ENCODE peak calls at places on chromosomes 2 and 18, in four cellular contexts. P, A, M and V are unnamed samples.

GRCh38 chr2:27016801-27017325 is 15.9 kb upstream of the TMEM214 start:
- DNase-seq in M (peak), P (peak), A (peak), V (peak)

GRCh38 chr2:212520340-212520739 is 18.3 kb downstream of the ERBB4 start:
- DNase-seq in P (no peak), M (no peak), A (peak), V (no peak)

GRCh38 chr2:226376516-226377180 is 423.0 kb downstream of the IRS1 start:
- DNase-seq in P (no peak), M (no peak), A (no peak), V (no peak)

GRCh38 chr18:57544958-57545661 is 41.4 kb downstream of the FECH start:
- DNase-seq in M (no peak), P (no peak), A (no peak), V (no peak)

GRCh38 chr2:38129410-38129809 is 53.5 kb upstream of the CYP1B1 start:
- DNase-seq in P (no peak), M (no peak), A (no peak), V (no peak)

GRCh38 chr2:58146707-58147106 is 94.4 kb downstream of the FANCL start:
- DNase-seq in P (no peak), A (peak), M (no peak), V (peak)

GRCh38 chr18:8662574-8663255 is 42.6 kb upstream of the MTCL1 start:
- DNase-seq in P (no peak), M (no peak), A (peak), V (no peak)

GRCh38 chr2:118893100-118893499 is 45.7 kb upstream of the EN1 start:
- DNase-seq in M (no peak), A (no peak), P (no peak), V (no peak)

GRCh38 chr18:58194028-58194427 is 150.0 kb downstream of the NEDD4L start:
- DNase-seq in A (peak), P (no peak), M (no peak), V (no peak)

GRCh38 chr2:234753701-234754100 is 198.1 kb upstream of the SH3BP4 start:
- DNase-seq in M (no peak), P (no peak), A (no peak), V (no peak)

GRCh38 chr2:161994766-161995165 is 79.2 kb downstream of the DPP4 start:
- DNase-seq in M (no peak), P (no peak), A (no peak), V (no peak)

GRCh38 chr18:53567935-53568574 is 656.4 kb downstream of the MBD2 start:
- DNase-seq in P (no peak), A (peak), M (peak), V (peak)

GRCh38 chr2:32377928-32378327 is 21.1 kb downstream of the BIRC6 start:
- DNase-seq in P (no peak), M (no peak), A (no peak), V (no peak)

GRCh38 chr2:216880509-216881184 is 20.8 kb upstream of the TNP1 start:
- DNase-seq in M (no peak), P (no peak), A (no peak), V (peak)

GRCh38 chr2:53473762-53474161 is 293.8 kb upstream of the CHAC2 start:
- DNase-seq in M (no peak), P (no peak), A (no peak), V (peak)

GRCh38 chr2:216216951-216217903 is 108.1 kb downstream of the XRCC5 start:
- DNase-seq in A (peak), P (no peak), M (no peak), V (peak)

GRCh38 chr18:62364558-62364957 is 39.4 kb downstream of the TNFRSF11A start:
- DNase-seq in M (no peak), P (no peak), A (no peak), V (no peak)

GRCh38 chr2:25041307-25041927 is 459 bp upstream of the EFR3B start:
- DNase-seq in A (peak), P (peak), M (peak), V (peak)

DNA sequence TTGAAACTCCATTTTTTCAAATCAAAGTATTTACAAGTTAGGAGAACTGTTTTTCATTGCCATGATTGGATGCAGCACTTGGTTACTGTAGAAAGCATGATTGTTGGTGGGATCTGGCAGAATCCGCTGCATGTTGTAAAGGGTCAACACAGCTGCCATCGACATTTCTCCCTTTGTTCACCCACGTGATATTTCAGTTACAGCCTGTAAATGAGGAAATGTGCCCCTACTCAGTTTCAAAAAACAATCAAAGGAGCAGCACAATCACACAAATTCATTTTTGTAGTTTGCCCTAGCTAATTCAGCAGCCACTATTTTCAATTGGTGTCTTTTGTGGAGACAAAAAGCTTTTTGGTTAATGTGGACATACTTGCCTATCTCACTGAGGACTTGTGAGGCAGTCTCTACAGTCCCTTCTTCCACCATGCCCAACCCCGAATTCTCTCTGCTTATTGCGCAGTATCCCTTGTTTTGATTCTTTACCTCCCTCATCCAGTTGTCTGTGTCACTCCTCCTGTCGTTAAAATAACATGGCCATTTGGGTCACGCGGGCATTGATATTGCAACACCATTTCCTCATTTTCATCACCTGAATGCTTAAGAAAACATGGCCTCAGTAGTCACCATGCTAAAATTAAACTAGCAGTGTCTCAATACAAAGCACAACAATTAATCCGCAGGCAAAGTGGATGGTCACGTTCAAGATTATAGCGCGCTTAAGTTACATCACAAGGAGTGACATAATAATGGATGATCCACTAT is 6.4 kb upstream of the PROC start:
- DNase-seq in A (no peak), M (no peak), P (no peak), V (no peak)
- H3K27ac ChIP-seq in A (no peak), M (no peak), P (no peak), V (peak)

GRCh38 chr2:28670882-28671281 is 80.7 kb upstream of the PPP1CB start:
- DNase-seq in P (no peak), M (no peak), A (no peak), V (no peak)
- H2BK15ac ChIP-seq in P (no peak), M (no peak), A (no peak), V (no peak)

DNA sequence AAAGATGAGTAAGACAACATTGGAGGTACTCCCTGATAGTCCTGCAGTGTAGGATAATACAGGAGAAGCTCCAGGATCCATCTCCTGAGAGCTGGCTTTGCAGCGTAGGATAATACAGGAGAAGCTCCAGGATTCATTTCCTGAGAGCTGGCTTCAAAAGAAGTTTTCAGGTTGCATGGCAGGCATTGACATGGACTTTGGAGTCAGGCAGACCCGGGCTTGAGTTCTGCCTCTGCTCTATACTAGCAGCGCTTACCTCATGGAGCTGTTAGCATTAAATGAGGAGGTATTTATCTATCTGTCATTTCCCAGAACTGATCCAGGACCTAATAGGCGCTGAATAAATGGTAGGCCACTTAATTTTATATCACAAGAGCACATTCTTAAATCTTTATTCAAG is 97.8 kb downstream of the FMNL2 start:
- DNase-seq in M (no peak), A (no peak), P (no peak), V (no peak)
- H3K27ac ChIP-seq in M (no peak), A (no peak), P (no peak), V (no peak)

GRCh38 chr2:74735544-74735943 is 81.5 kb downstream of the SEMA4F start:
- DNase-seq in A (peak), M (peak), P (peak), V (no peak)
- H2BK15ac ChIP-seq in A (no peak), M (no peak), P (no peak), V (peak)

GRCh38 chr2:48332286-48332685 is 197.7 kb upstream of the STON1 start:
- DNase-seq in P (no peak), M (no peak), A (no peak), V (peak)
- H3K27ac ChIP-seq in P (no peak), M (no peak), A (no peak), V (no peak)

GRCh38 chr2:102057502-102058292 is 65.9 kb downstream of the IL1R2 start:
- DNase-seq in M (no peak), P (no peak), A (no peak), V (peak)
- H2BK15ac ChIP-seq in M (no peak), P (no peak), A (no peak), V (peak)

DNA sequence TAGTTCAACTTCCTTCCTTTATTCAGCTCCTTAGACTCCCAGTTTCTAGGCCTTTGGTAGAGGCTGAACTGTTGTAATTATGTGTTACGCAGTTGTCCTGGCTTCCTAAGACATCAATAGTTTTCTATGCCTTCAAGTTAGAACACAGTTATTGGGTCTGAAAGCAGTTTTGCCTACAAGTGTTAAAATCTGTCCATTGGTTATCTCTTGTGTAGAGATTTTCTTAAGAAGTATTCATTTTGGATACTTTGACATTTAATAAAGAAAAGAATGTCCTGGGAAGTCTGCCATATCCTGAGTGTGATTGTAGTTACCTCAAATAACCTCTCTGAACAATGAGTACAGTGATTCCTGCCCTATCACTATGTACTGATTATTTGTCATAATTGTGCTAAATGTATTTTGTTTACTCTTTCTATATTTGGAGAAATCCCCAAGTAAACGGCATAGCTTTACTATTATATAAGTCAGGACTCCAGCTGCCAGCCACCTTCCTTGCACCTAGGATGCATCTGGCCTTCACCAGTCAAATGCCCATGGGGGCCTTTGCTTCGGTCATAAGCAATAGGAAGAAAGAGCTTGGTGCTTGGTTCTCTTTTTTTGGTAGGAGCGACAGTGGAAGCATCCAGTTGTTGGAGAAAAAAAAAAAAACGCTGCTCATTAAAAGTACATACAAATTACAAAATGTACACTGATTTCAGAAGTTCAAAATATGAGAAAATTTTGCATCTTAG is 449.5 kb upstream of the PKDCC start:
- DNase-seq in A (no peak), P (no peak), M (no peak), V (no peak)
- H3K27ac ChIP-seq in A (no peak), P (no peak), M (no peak), V (no peak)